ENCODE peak calls at places on chromosome 14, in five cellular contexts. L, A, C, U and R are unnamed samples.

GRCh38 chr14:33039321-33039720 is 100.6 kb downstream of the NPAS3 start:
- ATAC-seq in C (no peak), A (no peak), L (no peak), U (no peak), R (no peak)

GRCh38 chr14:44316647-44317432 is 190.2 kb downstream of the FSCB start:
- ATAC-seq in U (peak), A (peak), C (no peak), L (peak), R (peak)

GRCh38 chr14:53615254-53615653 is 341.4 kb downstream of the BMP4 start:
- ATAC-seq in U (no peak), A (no peak), C (peak), L (no peak), R (no peak)

GRCh38 chr14:102908766-102909455 is 13.6 kb upstream of the AMN start:
- ATAC-seq in U (no peak), C (no peak), A (no peak), L (no peak), R (peak)

GRCh38 chr14:65824285-65824977 is 411.9 kb downstream of the FUT8 start:
- ATAC-seq in A (peak), C (peak), L (peak), U (peak), R (peak)

GRCh38 chr14:92553456-92553855 is 39.9 kb downstream of the RIN3 start:
- ATAC-seq in A (no peak), U (no peak), L (no peak), C (no peak), R (no peak)

GRCh38 chr14:82779301-82779700 is 1245.6 kb upstream of the SEL1L start:
- ATAC-seq in U (no peak), A (no peak), L (no peak), C (no peak), R (no peak)

GRCh38 chr14:36942522-36943245 is 229.7 kb downstream of the SLC25A21 start:
- ATAC-seq in C (no peak), U (peak), L (no peak), A (no peak), R (peak)

GRCh38 chr14:105086833-105087307 is 21.6 kb upstream of the GPR132 start:
- ATAC-seq in U (peak), A (peak), L (peak), C (peak), R (peak)

GRCh38 chr14:71491925-71492324 is 440.3 kb upstream of the RGS6 start:
- ATAC-seq in L (no peak), C (peak), U (no peak), A (no peak), R (no peak)